ENCODE peak calls at places on chromosomes 7 and 10, in eight cellular contexts. X is fibroblast of lung; R is bronchial epithelial cell; F is Caki2; T is stimulated activated naive CD8-positive, alpha-beta T cell treated with anti-CD3 and anti-CD28 coated beads, Interleukin-15, amount 100 ng/mL, for 72 hours; L is AML-193; M is stimulated activated CD8-positive, alpha-beta memory T cell treated with anti-CD3 and anti-CD28 coated beads, Interleukin-12 subunit alpha, Interleukin-12 subunit beta, amount 100 ng/mL, for 4 hours; Q is COR-L47. Z is an unnamed sample.

GRCh38 chr10:28217848-28218247 is 85.0 kb downstream of the MPP7 start:
- DNase-seq in X (peak), R (peak), F (no peak), T (no peak), L (no peak), M (no peak), Q (no peak), Z (no peak)

GRCh38 chr10:5293691-5294550 is 70.8 kb upstream of the UCN3 start:
- DNase-seq in X (no peak), R (peak), F (peak), T (peak), L (peak), M (no peak), Q (no peak), Z (peak)

GRCh38 chr7:34019431-34019830 is 114.1 kb downstream of the BMPER start:
- DNase-seq in X (no peak), R (no peak), F (no peak), T (no peak), L (no peak), M (no peak), Q (no peak), Z (no peak)

GRCh38 chr10:111874586-111874985 is 309.0 kb downstream of the GPAM start:
- DNase-seq in X (no peak), R (no peak), F (no peak), T (no peak), L (no peak), M (no peak), Q (no peak), Z (no peak)

GRCh38 chr10:30827531-30828120 is 198.1 kb upstream of the LYZL2 start:
- DNase-seq in X (peak), R (peak), F (no peak), T (no peak), L (no peak), M (no peak), Q (no peak), Z (no peak)

GRCh38 chr7:29483219-29484104 is 80.2 kb upstream of the PRR15 start:
- DNase-seq in X (peak), R (no peak), F (no peak), T (no peak), L (no peak), M (no peak), Q (no peak), Z (peak)

GRCh38 chr10:16887565-16887964 is 70.3 kb upstream of the RSU1 start:
- DNase-seq in X (peak), R (peak), F (peak), T (no peak), L (no peak), M (no peak), Q (no peak), Z (no peak)

GRCh38 chr7:10536561-10536960 is 437.1 kb upstream of the PHF14 start:
- DNase-seq in X (no peak), R (no peak), F (no peak), T (no peak), L (no peak), M (no peak), Q (no peak), Z (no peak)

GRCh38 chr10:103507235-103508191 is 14.0 kb downstream of the NEURL1 start:
- DNase-seq in X (no peak), R (no peak), F (no peak), T (no peak), L (no peak), M (no peak), Q (peak), Z (peak)

GRCh38 chr10:6174201-6174874 is 28.4 kb upstream of the PFKFB3 start:
- DNase-seq in X (no peak), R (no peak), F (no peak), T (no peak), L (no peak), M (no peak), Q (no peak), Z (no peak)

GRCh38 chr7:111763221-111763791 is 201.0 kb upstream of the IMMP2L start:
- DNase-seq in X (peak), R (peak), F (peak), T (no peak), L (peak), M (no peak), Q (peak), Z (peak)

GRCh38 chr7:150324366-150324961 is 1.1 kb upstream of the ACTR3C start:
- DNase-seq in X (no peak), R (peak), F (no peak), T (no peak), L (no peak), M (no peak), Q (no peak), Z (no peak)

GRCh38 chr7:35860664-35861063 is 59.8 kb downstream of the SEPTIN7 start:
- DNase-seq in X (no peak), R (no peak), F (no peak), T (no peak), L (no peak), M (no peak), Q (no peak), Z (no peak)

Z was measured in NCI-H1436.